ENCODE peak calls at places on chromosomes 5 and 9, in nine cellular contexts. F is G401, Y is fibroblast of pulmonary artery, D is memory B cell, W is AG09309, X is testis, T is HT-29, R is psoas muscle, P is anterior cingulate cortex. O is an unnamed sample.

GRCh38 chr5:88877826-88878225 is 5.2 kb downstream of the MEF2C start:
- DNase-seq in X (no peak), F (peak), D (no peak), W (no peak), R (no peak), P (no peak), T (no peak), Y (peak), O (no peak)

GRCh38 chr5:112697833-112698232 is 39.9 kb upstream of the APC start:
- DNase-seq in R (no peak), T (no peak), Y (no peak), X (no peak), D (no peak), P (no peak), F (no peak), W (no peak), O (no peak)

GRCh38 chr9:89405832-89406231 is 87.5 kb downstream of the SECISBP2 start:
- DNase-seq in T (no peak), X (no peak), D (no peak), F (no peak), R (no peak), Y (no peak), W (no peak), P (no peak), O (no peak)

GRCh38 chr9:92133949-92134604 is 18.9 kb upstream of the SPTLC1 start:
- DNase-seq in P (no peak), R (peak), T (peak), X (peak), W (no peak), D (peak), Y (peak), F (peak), O (peak)

GRCh38 chr5:174937201-174938130 is 213.1 kb downstream of the MSX2 start:
- DNase-seq in F (no peak), R (no peak), Y (no peak), X (no peak), W (no peak), P (no peak), T (no peak), D (no peak), O (no peak)

GRCh38 chr5:80481019-80481893 is 6.6 kb upstream of the FAM151B start:
- DNase-seq in W (peak), T (peak), Y (peak), F (peak), D (no peak), X (peak), R (no peak), P (no peak), O (peak)

GRCh38 chr9:136088481-136088938 is 6.6 kb downstream of the NACC2 start:
- DNase-seq in Y (no peak), T (no peak), F (no peak), W (no peak), R (peak), X (no peak), D (no peak), P (no peak), O (no peak)

GRCh38 chr9:84953797-84954695 is 284.5 kb downstream of the NTRK2 start:
- DNase-seq in W (no peak), F (peak), T (peak), R (peak), P (no peak), D (peak), X (peak), Y (peak), O (peak)

GRCh38 chr9:86359480-86359879 is 5.3 kb upstream of the TUT7 start:
- DNase-seq in F (no peak), T (no peak), R (no peak), D (no peak), X (no peak), Y (no peak), P (no peak), W (no peak), O (no peak)

GRCh38 chr9:38318755-38319495 is 73.6 kb upstream of the ALDH1B1 start:
- DNase-seq in Y (peak), P (no peak), W (no peak), F (no peak), X (no peak), D (peak), T (no peak), R (no peak), O (no peak)

GRCh38 chr9:91147079-91147708 is 214.5 kb downstream of the AUH start:
- DNase-seq in D (no peak), Y (no peak), F (no peak), X (no peak), W (no peak), R (no peak), P (no peak), T (no peak), O (no peak)

GRCh38 chr9:77977210-77977611 is 54.4 kb downstream of the GNAQ start:
- DNase-seq in R (peak), D (no peak), W (peak), Y (peak), F (peak), T (peak), X (peak), P (no peak), O (peak)